ENCODE peak calls at places on chromosomes 3 and 15, in five cellular contexts. U, V, S, O and G are unnamed samples.

GRCh38 chr3:172517859-172518466 is 5.3 kb downstream of the TNFSF10 start:
- DNase-seq in U (no peak), V (no peak), S (no peak), O (no peak), G (no peak)

GRCh38 chr3:17802993-17803392 is 60.6 kb upstream of the TBC1D5 start:
- DNase-seq in U (no peak), V (no peak), S (no peak), O (no peak), G (no peak)

GRCh38 chr3:46860381-46861292 is 2.6 kb downstream of the MYL3 start:
- DNase-seq in U (no peak), V (peak; percentile 44), S (no peak), O (no peak), G (no peak)

GRCh38 chr15:57743424-57743823 is 36.9 kb downstream of the POLR2M start:
- DNase-seq in U (no peak), V (no peak), S (no peak), O (no peak), G (no peak)

GRCh38 chr3:186152361-186152798 is 43.5 kb upstream of the ETV5 start:
- DNase-seq in U (no peak), V (no peak), S (no peak), O (no peak), G (no peak)

GRCh38 chr3:72338942-72339749 is 509.1 kb downstream of the SHQ1 start:
- DNase-seq in U (no peak), V (peak; percentile 22), S (no peak), O (no peak), G (peak; percentile 58)

GRCh38 chr3:11140054-11140712 is 14.1 kb upstream of the HRH1 start:
- DNase-seq in U (peak; percentile 82), V (no peak), S (no peak), O (no peak), G (no peak)

GRCh38 chr15:25733036-25733855 is 129.9 kb downstream of the ATP10A start:
- DNase-seq in U (no peak), V (no peak), S (no peak), O (no peak), G (no peak)

GRCh38 chr15:71136159-71137137 is 21.2 kb downstream of the THSD4 start:
- DNase-seq in U (no peak), V (no peak), S (no peak), O (no peak), G (no peak)

GRCh38 chr3:188574885-188575284 is 420.9 kb downstream of the LPP start:
- DNase-seq in U (no peak), V (no peak), S (no peak), O (no peak), G (no peak)

GRCh38 chr3:188575501-188575900 is 421.5 kb downstream of the LPP start:
- DNase-seq in U (no peak), V (no peak), S (no peak), O (no peak), G (no peak)

GRCh38 chr3:188571531-188572115 is 417.7 kb downstream of the LPP start:
- DNase-seq in U (no peak), V (no peak), S (no peak), O (no peak), G (no peak)

GRCh38 chr3:188573929-188574317 is 420.0 kb downstream of the LPP start:
- DNase-seq in U (no peak), V (no peak), S (no peak), O (no peak), G (no peak)

DNA sequence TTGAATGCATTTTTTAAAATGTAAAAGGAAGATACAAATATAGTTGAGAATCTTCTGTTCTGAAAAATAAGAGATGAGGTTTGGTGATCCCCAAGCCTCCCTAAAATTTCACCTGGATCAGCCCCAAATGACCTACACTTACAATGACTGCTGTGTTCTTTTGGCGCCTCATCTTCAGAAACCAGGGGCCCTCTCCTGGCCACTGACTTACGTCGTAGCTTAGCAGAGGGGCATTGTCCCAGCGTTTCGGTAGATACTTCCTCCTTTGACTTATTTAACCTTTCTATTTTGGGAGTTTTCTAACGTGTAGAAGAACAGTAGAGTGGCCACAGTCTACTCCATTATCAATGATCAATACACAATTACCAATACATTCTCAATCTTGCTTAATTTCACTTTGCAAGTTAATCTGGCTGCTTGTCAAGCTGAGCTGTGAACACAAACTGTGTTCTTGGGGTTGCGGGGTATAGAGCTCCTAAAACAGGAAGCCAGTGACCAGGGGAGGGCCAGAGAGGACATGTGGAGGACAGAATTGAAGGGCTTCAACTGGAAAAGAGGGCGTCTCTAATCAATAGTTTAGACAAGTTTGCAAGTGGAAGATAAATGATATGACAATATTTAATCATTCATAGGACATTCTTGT is 419.4 kb downstream of the LPP start:
- DNase-seq in U (no peak), V (no peak), S (no peak), O (no peak), G (no peak)
- TF ChIP-seq CTCF in U (no peak), V (no peak), S (no peak), O (no peak), G (peak; percentile 20)

GRCh38 chr3:121834734-121835709 is at the start of the genes EAF2 and IQCB1:
- DNase-seq in U (peak; percentile 93), V (peak; percentile 93), S (peak; percentile 82), O (peak; percentile 90), G (peak; percentile 97)
- TF ChIP-seq CTCF in U (no peak), V (no peak), S (no peak), O (no peak), G (no peak)

DNA sequence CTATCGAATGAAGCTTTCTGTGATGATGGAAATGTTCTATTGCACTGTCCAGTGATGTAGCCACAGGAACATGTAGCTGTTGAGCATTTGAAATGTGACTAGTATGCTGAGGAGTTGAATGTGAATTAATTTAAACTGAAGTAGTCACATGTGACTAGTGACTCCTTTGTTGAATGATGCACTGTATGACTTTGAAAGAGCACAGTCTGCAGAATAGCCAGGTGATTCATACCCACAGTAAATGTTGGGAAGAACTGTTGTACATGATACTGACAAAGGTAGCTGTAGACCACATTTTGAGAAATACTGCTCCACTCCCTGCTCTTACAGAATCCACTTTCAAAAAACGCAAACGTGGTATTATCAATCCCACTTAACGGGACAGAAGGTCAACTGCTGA is 33.9 kb upstream of the ACTL6A start:
- DNase-seq in U (no peak), V (no peak), S (no peak), O (no peak), G (no peak)
- TF ChIP-seq CTCF in U (no peak), V (no peak), S (no peak), O (no peak), G (no peak)

DNA sequence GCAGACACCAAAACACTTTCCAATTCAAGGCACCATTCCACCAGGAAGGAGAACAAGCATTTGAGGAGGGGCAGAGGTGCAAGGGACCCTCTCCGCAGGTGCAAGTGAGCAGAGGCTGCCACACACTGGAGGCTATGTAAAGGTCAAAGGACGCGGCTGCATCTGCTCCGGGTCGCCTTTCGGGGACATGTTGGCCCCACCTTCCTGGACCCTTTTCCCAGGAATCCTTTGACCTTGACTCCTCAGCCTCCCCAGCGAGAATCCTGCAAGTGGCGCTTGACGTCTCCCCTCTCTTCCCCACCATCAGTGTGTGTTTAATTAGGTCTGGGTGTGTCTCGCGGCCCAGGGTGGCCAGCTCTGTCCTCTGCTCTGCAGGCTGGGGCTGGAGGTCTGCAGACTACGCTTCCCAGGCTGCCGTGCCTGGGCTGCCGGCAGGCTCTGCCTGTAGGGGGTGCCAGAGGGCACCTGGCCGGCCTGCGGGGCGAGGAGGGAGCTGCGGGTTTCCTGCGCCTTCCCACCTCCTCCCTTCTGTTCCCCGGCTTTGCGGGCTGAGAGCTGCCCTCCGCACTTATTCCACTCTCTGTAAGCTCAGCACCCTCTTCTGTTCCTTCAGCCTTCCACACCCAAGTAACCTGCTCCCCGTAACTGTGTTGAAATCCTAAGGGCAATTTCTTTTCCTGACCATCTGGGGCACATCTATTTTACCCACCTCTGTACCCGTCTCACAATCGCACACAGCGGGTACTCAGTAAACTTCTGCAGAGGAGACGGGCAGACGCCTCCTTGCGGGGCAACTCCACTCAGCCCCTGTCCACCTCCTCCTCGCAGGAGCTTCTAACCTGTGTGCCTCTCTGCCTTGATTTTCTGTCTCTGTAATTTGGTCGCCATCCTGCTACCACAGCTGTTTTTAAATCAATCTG is 129.8 kb downstream of the NSMCE3 start:
- DNase-seq in U (peak; percentile 8), V (no peak), S (peak; percentile 93), O (peak; percentile 75), G (peak; percentile 62)
- TF ChIP-seq CTCF in U (peak; percentile 81), V (peak; percentile 87), S (peak; percentile 76), O (peak; percentile 92), G (peak; percentile 87)

GRCh38 chr15:78872972-78873795 is 494 bp downstream of the MORF4L1 start:
- DNase-seq in U (peak; percentile 76), V (peak; percentile 85), S (peak; percentile 27), O (peak; percentile 88), G (peak; percentile 88)
- TF ChIP-seq CTCF in U (peak; percentile 33), V (peak; percentile 61), S (peak; percentile 57), O (peak; percentile 58), G (peak; percentile 73)

DNA sequence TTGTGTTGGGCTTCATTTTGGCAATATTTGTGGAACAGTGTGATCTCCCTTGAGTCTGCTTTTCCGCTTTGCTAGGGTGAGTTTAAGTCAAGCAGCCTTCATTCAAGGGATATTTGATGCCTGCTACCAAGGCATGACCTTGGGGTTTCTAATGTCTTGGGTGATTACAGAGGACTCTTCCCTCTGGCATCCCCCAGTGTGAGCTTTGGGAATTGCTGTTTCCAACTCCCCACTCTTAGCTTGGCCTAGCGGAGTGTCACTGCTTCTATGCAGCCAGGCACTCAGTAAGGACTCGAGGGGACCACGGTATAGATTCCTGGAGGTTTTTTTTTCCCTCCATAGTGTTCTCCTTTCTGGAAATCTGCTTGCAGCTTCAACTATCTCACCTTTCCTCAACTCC is 21.1 kb downstream of the GCNT3 start:
- DNase-seq in U (no peak), V (no peak), S (no peak), O (peak; percentile 6), G (no peak)
- TF ChIP-seq CTCF in U (no peak), V (no peak), S (peak; percentile 22), O (peak; percentile 42), G (no peak)

DNA sequence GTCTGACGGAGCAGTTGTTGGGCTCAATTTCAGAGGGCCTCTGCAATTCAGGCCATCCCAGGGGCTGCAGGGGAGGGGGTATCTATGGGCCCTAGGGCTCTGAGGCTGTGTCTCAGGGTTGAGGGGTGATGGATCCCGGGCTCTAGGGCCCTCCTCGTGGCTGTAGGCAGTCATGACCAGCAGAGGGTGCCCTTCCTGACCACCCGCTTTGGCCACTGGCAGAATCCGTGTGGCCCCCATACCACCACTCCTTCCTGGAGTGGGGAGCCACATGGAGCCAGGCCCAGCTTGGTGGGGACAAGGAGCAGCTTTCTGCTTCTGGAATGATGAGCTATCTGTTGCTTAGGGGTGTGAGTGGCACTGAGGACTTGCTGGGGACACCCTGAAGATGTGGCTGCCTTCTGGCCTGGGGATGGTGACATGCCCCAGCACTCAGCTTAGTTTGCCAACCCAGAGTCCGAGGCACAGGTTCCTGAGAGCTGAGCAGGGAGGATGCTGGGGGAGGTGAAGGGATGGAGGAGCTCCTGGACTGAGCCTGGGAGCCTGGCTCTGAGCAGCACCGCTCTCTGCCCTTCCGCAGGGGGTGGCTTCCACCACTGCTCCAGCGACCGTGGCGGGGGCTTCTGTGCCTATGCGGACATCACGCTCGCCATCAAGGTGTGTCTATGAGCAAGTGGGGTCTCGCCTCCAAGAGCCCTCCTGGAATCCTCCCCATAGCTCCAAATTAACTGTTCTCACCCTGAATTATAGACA is 20.2 kb downstream of the HDAC11 start:
- DNase-seq in U (no peak), V (no peak), S (no peak), O (peak; percentile 45), G (peak; percentile 63)
- TF ChIP-seq CTCF in U (peak; percentile 53), V (peak; percentile 63), S (peak; percentile 29), O (peak; percentile 66), G (peak; percentile 63)